ENCODE peak calls at places on chromosome 16, in six cellular contexts. H is AG10803; G is Caki2; I is activated T-cell treated with anti-CD3 and anti-CD28 coated beads, Interleukin-2, amount 50 U/mL, for 4 hours; M is NCI-H748 treated with DMSO at 0.1 percent for 48 hours; J is CD8-positive, alpha-beta memory T cell. Q is an unnamed sample.

GRCh38 chr16:31874354-31875111 is 926 bp downstream of the ZNF267 start:
- DNase-seq in H (peak), G (peak), I (no peak), M (peak), J (no peak), Q (peak)

GRCh38 chr16:77211880-77212735 is 12.9 kb downstream of the SYCE1L start:
- DNase-seq in H (no peak), G (peak), I (peak), M (peak), J (peak), Q (peak)

GRCh38 chr16:30069575-30070462 is 4.3 kb downstream of the ALDOA start:
- DNase-seq in H (no peak), G (peak), I (no peak), M (no peak), J (no peak), Q (no peak)

GRCh38 chr16:3020247-3020603 is at the start of gene TNFRSF12A:
- DNase-seq in H (peak), G (peak), I (peak), M (no peak), J (peak), Q (peak)

GRCh38 chr16:89407282-89407924 is 83.0 kb downstream of the ANKRD11 start:
- DNase-seq in H (no peak), G (no peak), I (no peak), M (no peak), J (no peak), Q (no peak)

GRCh38 chr16:2271848-2272461 is 4.0 kb upstream of the RNPS1 start:
- DNase-seq in H (no peak), G (no peak), I (no peak), M (no peak), J (no peak), Q (no peak)

GRCh38 chr16:44655-45054 is 8.8 kb downstream of the POLR3K start:
- DNase-seq in H (no peak), G (no peak), I (no peak), M (no peak), J (no peak), Q (no peak)

GRCh38 chr16:59635674-59636073 is 901.6 kb upstream of the GOT2 start:
- DNase-seq in H (peak), G (no peak), I (no peak), M (no peak), J (no peak), Q (peak)

GRCh38 chr16:87461466-87461975 is 31.3 kb downstream of the ZCCHC14 start:
- DNase-seq in H (no peak), G (peak), I (no peak), M (peak), J (no peak), Q (peak)

GRCh38 chr16:1773703-1774455 is 945 bp upstream of the MRPS34 start:
- DNase-seq in H (peak), G (no peak), I (no peak), M (no peak), J (no peak), Q (peak)

GRCh38 chr16:89690392-89690901 is 4.0 kb downstream of the CDK10 start:
- DNase-seq in H (no peak), G (no peak), I (no peak), M (no peak), J (no peak), Q (no peak)

GRCh38 chr16:61820398-61820797 is 215.8 kb downstream of the CDH8 start:
- DNase-seq in H (no peak), G (peak), I (no peak), M (no peak), J (no peak), Q (peak)

GRCh38 chr16:1781254-1781653 is 1.1 kb downstream of the SPSB3 start:
- DNase-seq in H (no peak), G (no peak), I (no peak), M (no peak), J (no peak), Q (no peak)

GRCh38 chr16:28277537-28278388 is 14.6 kb upstream of the SBK1 start:
- DNase-seq in H (peak), G (peak), I (peak), M (peak), J (peak), Q (peak)

GRCh38 chr16:49929606-49930005 is 73.7 kb upstream of the ZNF423 start:
- DNase-seq in H (no peak), G (no peak), I (no peak), M (no peak), J (no peak), Q (no peak)

GRCh38 chr16:20910781-20911321 is 10.3 kb downstream of the LYRM1 start:
- DNase-seq in H (peak), G (peak), I (no peak), M (no peak), J (no peak), Q (peak)

GRCh38 chr16:35751191-35751941 is 2292.0 kb downstream of the TP53TG3F start:
- DNase-seq in H (no peak), G (no peak), I (no peak), M (no peak), J (no peak), Q (peak)

GRCh38 chr16:17446661-17447060 is 24.1 kb downstream of the XYLT1 start:
- DNase-seq in H (no peak), G (no peak), I (no peak), M (no peak), J (no peak), Q (no peak)

GRCh38 chr16:2082171-2082982 is 34.6 kb downstream of the TSC2 start:
- DNase-seq in H (no peak), G (no peak), I (no peak), M (no peak), J (no peak), Q (no peak)

GRCh38 chr16:66549284-66550131 is at the start of gene TK2:
- DNase-seq in H (peak), G (peak), I (peak), M (no peak), J (peak), Q (peak)

GRCh38 chr16:31250782-31251384 is 8.9 kb upstream of the ITGAM start:
- DNase-seq in H (no peak), G (no peak), I (no peak), M (no peak), J (no peak), Q (no peak)

GRCh38 chr16:22008215-22009142 is 568 bp downstream of the MOSMO start:
- DNase-seq in H (no peak), G (no peak), I (no peak), M (no peak), J (peak), Q (peak)

GRCh38 chr16:85591381-85591780 is 21.7 kb upstream of the GSE1 start:
- DNase-seq in H (no peak), G (no peak), I (no peak), M (no peak), J (no peak), Q (no peak)

GRCh38 chr16:12064291-12064690 is 87.8 kb downstream of the SNX29 start:
- DNase-seq in H (no peak), G (no peak), I (no peak), M (no peak), J (no peak), Q (no peak)

GRCh38 chr16:20675488-20676267 is 21.8 kb downstream of the ACSM1 start:
- DNase-seq in H (peak), G (peak), I (no peak), M (peak), J (no peak), Q (peak)

GRCh38 chr16:17483266-17483864 is 12.6 kb upstream of the XYLT1 start:
- DNase-seq in H (no peak), G (no peak), I (no peak), M (no peak), J (no peak), Q (peak)